ENCODE peak calls at places on chromosomes 13 and 19, in eight cellular contexts. N is activated B cell treated with CpG ODN at 0.5 μM for 24 hours; R is OCI-LY7; O is A172; T is activated naive CD4-positive, alpha-beta T cell; P is stimulated activated CD4-positive, alpha-beta T cell treated with anti-CD3 and anti-CD28 coated beads, Interleukin-1b, Interleukin-23, amount 100 ng/mL, for 1 hour; I is activated T-cell treated with anti-CD3 and anti-CD28 coated beads for 1 hour; Q is adrenal gland. F is an unnamed sample.

GRCh38 chr13:39941236-39941635 is 285.8 kb downstream of the COG6 start:
- DNase-seq in N (no peak), R (no peak), O (no peak), T (no peak), P (no peak), I (no peak), Q (no peak), F (no peak)

GRCh38 chr19:16088351-16088984 is 12.2 kb downstream of the TPM4 start:
- DNase-seq in N (no peak), R (no peak), O (peak), T (no peak), P (no peak), I (no peak), Q (no peak), F (no peak)

GRCh38 chr13:112446347-112446861 is 70.2 kb downstream of the SPACA7 start:
- DNase-seq in N (no peak), R (no peak), O (no peak), T (no peak), P (no peak), I (no peak), Q (no peak), F (no peak)

GRCh38 chr13:59888408-59888807 is 275.3 kb downstream of the DIAPH3 start:
- DNase-seq in N (no peak), R (no peak), O (no peak), T (no peak), P (no peak), I (no peak), Q (no peak), F (no peak)

GRCh38 chr19:14614099-14614412 is 31.2 kb downstream of the CLEC17A start:
- DNase-seq in N (no peak), R (peak), O (no peak), T (no peak), P (no peak), I (no peak), Q (no peak), F (no peak)

GRCh38 chr19:41111296-41111695 is 2.9 kb upstream of the CYP2F1 start:
- DNase-seq in N (no peak), R (no peak), O (no peak), T (no peak), P (no peak), I (no peak), Q (no peak), F (no peak)

GRCh38 chr19:41995959-41996797 is 2.1 kb upstream of the ATP1A3 start:
- DNase-seq in N (no peak), R (peak), O (no peak), T (no peak), P (no peak), I (no peak), Q (no peak), F (no peak)

GRCh38 chr19:41708481-41708880 is at the start of gene CEACAM5:
- DNase-seq in N (no peak), R (no peak), O (no peak), T (no peak), P (no peak), I (no peak), Q (no peak), F (no peak)

GRCh38 chr19:2154587-2155075 is 3.3 kb upstream of the AP3D1 start:
- DNase-seq in N (no peak), R (no peak), O (peak), T (no peak), P (no peak), I (no peak), Q (no peak), F (no peak)

GRCh38 chr13:109494955-109495354 is 291.4 kb downstream of the IRS2 start:
- DNase-seq in N (no peak), R (no peak), O (peak), T (no peak), P (no peak), I (no peak), Q (no peak), F (no peak)

GRCh38 chr13:104773775-104774174 is 1707.6 kb upstream of the SLC10A2 start:
- DNase-seq in N (no peak), R (peak), O (peak), T (no peak), P (no peak), I (no peak), Q (no peak), F (peak)

GRCh38 chr13:67147257-67148218 is 82.6 kb downstream of the PCDH9 start:
- DNase-seq in N (no peak), R (no peak), O (no peak), T (no peak), P (no peak), I (no peak), Q (no peak), F (no peak)

GRCh38 chr13:30156270-30156669 is 151.1 kb downstream of the KATNAL1 start:
- DNase-seq in N (no peak), R (no peak), O (no peak), T (no peak), P (no peak), I (no peak), Q (no peak), F (no peak)

GRCh38 chr13:89846890-89847585 is 1500.4 kb upstream of the MIR17HG start:
- DNase-seq in N (no peak), R (no peak), O (peak), T (no peak), P (no peak), I (no peak), Q (no peak), F (no peak)

GRCh38 chr13:42832341-42833153 is 51.2 kb downstream of the FAM216B start:
- DNase-seq in N (no peak), R (no peak), O (peak), T (no peak), P (no peak), I (no peak), Q (no peak), F (no peak)

GRCh38 chr13:50969691-50970090 is 60.1 kb downstream of the RNASEH2B start:
- DNase-seq in N (no peak), R (no peak), O (peak), T (no peak), P (no peak), I (no peak), Q (no peak), F (peak)

GRCh38 chr13:27450921-27451461 is 627 bp upstream of the MTIF3 start:
- DNase-seq in N (peak), R (peak), O (peak), T (peak), P (no peak), I (no peak), Q (peak), F (peak)

GRCh38 chr13:113209336-113209879 is at the start of gene CUL4A:
- DNase-seq in N (no peak), R (peak), O (peak), T (peak), P (peak), I (peak), Q (peak), F (peak)

GRCh38 chr19:17309962-17310461 is 649 bp downstream of the DDA1 start:
- DNase-seq in N (no peak), R (no peak), O (no peak), T (peak), P (no peak), I (no peak), Q (no peak), F (no peak)

GRCh38 chr13:113365551-113365971 is 1.6 kb upstream of the GRTP1 start:
- DNase-seq in N (no peak), R (no peak), O (no peak), T (no peak), P (no peak), I (no peak), Q (no peak), F (no peak)

F was measured in MM.1S.